ENCODE peak calls at places on chromosome X, in four cellular contexts. A is germinal center, D is mucosa of descending colon, O is fibroblast of pulmonary artery. N is an unnamed sample.

GRCh38 chrX:110276778-110277177 is 41.1 kb downstream of the AMMECR1 start:
- DNase-seq in A (no peak), D (no peak), O (no peak), N (no peak)

GRCh38 chrX:16445166-16445752 is 204.7 kb upstream of the S100G start:
- DNase-seq in A (peak; percentile 15), D (no peak), O (peak; percentile 22), N (peak; percentile 81)

GRCh38 chrX:155086202-155086840 is 15.0 kb downstream of the BRCC3 start:
- DNase-seq in A (no peak), D (no peak), O (peak; percentile 53), N (peak; percentile 78)

GRCh38 chrX:115622534-115622933 is 61.6 kb downstream of the PLS3 start:
- DNase-seq in A (no peak), D (no peak), O (no peak), N (no peak)

GRCh38 chrX:101642086-101642485 is 17.6 kb downstream of the ARMCX2 start:
- DNase-seq in A (no peak), D (no peak), O (no peak), N (no peak)

GRCh38 chrX:136711147-136711546 is 63.2 kb downstream of the CD40LG start:
- DNase-seq in A (no peak), D (no peak), O (peak; percentile 50), N (peak; percentile 43)

GRCh38 chrX:78800694-78801093 is 53.2 kb downstream of the LPAR4 start:
- DNase-seq in A (no peak), D (no peak), O (no peak), N (no peak)

GRCh38 chrX:54452920-54453319 is 12.7 kb downstream of the TSR2 start:
- DNase-seq in A (no peak), D (no peak), O (peak; percentile 20), N (peak; percentile 67)

GRCh38 chrX:144896323-144896722 is 351.0 kb upstream of the SPANXN1 start:
- DNase-seq in A (no peak), D (no peak), O (no peak), N (peak; percentile 58)

GRCh38 chrX:129777218-129777768 is 2.5 kb upstream of the SASH3 start:
- DNase-seq in A (peak; percentile 54), D (peak; percentile 90), O (no peak), N (peak; percentile 89)

GRCh38 chrX:68428431-68428830 is 4.9 kb downstream of the OPHN1 start:
- DNase-seq in A (no peak), D (no peak), O (peak; percentile 60), N (no peak)

GRCh38 chrX:16136080-16136479 is 12.7 kb downstream of the GRPR start:
- DNase-seq in A (no peak), D (no peak), O (no peak), N (no peak)

GRCh38 chrX:40098264-40099045 is 697 bp upstream of the BCOR start:
- DNase-seq in A (no peak), D (peak; percentile 76), O (no peak), N (peak; percentile 85)

GRCh38 chrX:134562002-134562401 is 96.3 kb downstream of the PLAC1 start:
- DNase-seq in A (no peak), D (no peak), O (no peak), N (no peak)

GRCh38 chrX:38086451-38087215 is 80.3 kb downstream of the SYTL5 start:
- DNase-seq in A (no peak), D (no peak), O (no peak), N (no peak)

GRCh38 chrX:107712231-107713204 is 63.1 kb downstream of the TSC22D3 start:
- DNase-seq in A (no peak), D (no peak), O (peak; percentile 79), N (peak; percentile 58)

GRCh38 chrX:110421499-110422455 is 63.1 kb downstream of the RTL9 start:
- DNase-seq in A (no peak), D (no peak), O (no peak), N (no peak)

GRCh38 chrX:87338510-87338909 is 179.1 kb upstream of the KLHL4 start:
- DNase-seq in A (no peak), D (no peak), O (peak; percentile 53), N (peak; percentile 78)

GRCh38 chrX:29662101-29662500 is 553.3 kb upstream of the MAGEB2 start:
- DNase-seq in A (no peak), D (no peak), O (peak; percentile 68), N (no peak)

GRCh38 chrX:67555578-67556203 is 11.9 kb downstream of the AR start:
- DNase-seq in A (no peak), D (no peak), O (peak; percentile 60), N (peak; percentile 71)